ENCODE peak calls at places on chromosomes 5 and 9, in five cellular contexts. One of them, this sample, is unnamed.
A peak's percentile ranks its signal among the peaks of the same experiment; 100 is the strongest.

GRCh38 chr5:107284822-107285510 is 385.8 kb downstream of the EFNA5 start:
- DNase-seq in ACHN: no peak
- DNase-seq in GM04503: no peak
- DNase-seq in uterus: no peak
- DNase-seq in GM12892: no peak
- DNase-seq in this sample: peak; percentile 7

GRCh38 chr5:138831703-138832102 is 43.4 kb downstream of the LRRTM2 start:
- DNase-seq in GM12892: no peak
- DNase-seq in GM04503: no peak
- DNase-seq in uterus: no peak
- DNase-seq in ACHN: no peak
- DNase-seq in this sample: no peak

GRCh38 chr5:50553560-50553984 is 112.5 kb upstream of the EMB start:
- DNase-seq in GM12892: no peak
- DNase-seq in ACHN: peak; percentile 12
- DNase-seq in GM04503: no peak
- DNase-seq in uterus: no peak
- DNase-seq in this sample: no peak

GRCh38 chr9:124453586-124454191 is 3.4 kb downstream of the ADGRD2 start:
- DNase-seq in uterus: no peak
- DNase-seq in ACHN: no peak
- DNase-seq in GM12892: peak; percentile 23
- DNase-seq in GM04503: no peak
- DNase-seq in this sample: no peak

GRCh38 chr9:78393932-78394331 is 97.0 kb downstream of the PSAT1 start:
- DNase-seq in GM04503: no peak
- DNase-seq in ACHN: no peak
- DNase-seq in uterus: no peak
- DNase-seq in GM12892: no peak
- DNase-seq in this sample: no peak

GRCh38 chr5:126490167-126490937 is 67.1 kb downstream of the GRAMD2B start:
- DNase-seq in uterus: peak; percentile 55
- DNase-seq in GM04503: peak; percentile 50
- DNase-seq in GM12892: no peak
- DNase-seq in ACHN: no peak
- DNase-seq in this sample: no peak

GRCh38 chr9:115373000-115373709 is 255.2 kb upstream of the TNC start:
- DNase-seq in GM04503: peak; percentile 88
- DNase-seq in GM12892: no peak
- DNase-seq in uterus: no peak
- DNase-seq in ACHN: peak; percentile 95
- DNase-seq in this sample: peak; percentile 31

GRCh38 chr9:109143881-109144562 is 23.0 kb downstream of the FRRS1L start:
- DNase-seq in GM04503: no peak
- DNase-seq in GM12892: no peak
- DNase-seq in ACHN: peak; percentile 43
- DNase-seq in uterus: no peak
- DNase-seq in this sample: peak; percentile 31

GRCh38 chr5:127101533-127101932 is 28.2 kb upstream of the C5orf63 start:
- DNase-seq in ACHN: no peak
- DNase-seq in GM12892: no peak
- DNase-seq in GM04503: no peak
- DNase-seq in uterus: no peak
- DNase-seq in this sample: no peak

GRCh38 chr5:54547711-54548250 is 30.2 kb downstream of the SNX18 start:
- DNase-seq in GM04503: peak; percentile 53
- DNase-seq in GM12892: no peak
- DNase-seq in ACHN: no peak
- DNase-seq in uterus: peak; percentile 72
- DNase-seq in this sample: peak; percentile 72

GRCh38 chr9:130110166-130110565 is 56.5 kb downstream of the GPR107 start:
- DNase-seq in uterus: no peak
- DNase-seq in GM04503: no peak
- DNase-seq in ACHN: peak; percentile 18
- DNase-seq in GM12892: no peak
- DNase-seq in this sample: no peak

GRCh38 chr5:132427285-132428146 is 58.0 kb downstream of the SLC22A5 start:
- DNase-seq in GM04503: no peak
- DNase-seq in ACHN: no peak
- DNase-seq in uterus: no peak
- DNase-seq in GM12892: no peak
- DNase-seq in this sample: no peak

GRCh38 chr9:129620669-129621295 is at the start of gene C9orf50:
- DNase-seq in GM12892: no peak
- DNase-seq in ACHN: no peak
- DNase-seq in uterus: no peak
- DNase-seq in GM04503: no peak
- DNase-seq in this sample: no peak

GRCh38 chr5:659496-660263 is 33.5 kb downstream of the TPPP start:
- DNase-seq in GM12892: no peak
- DNase-seq in ACHN: no peak
- DNase-seq in uterus: no peak
- DNase-seq in GM04503: no peak
- DNase-seq in this sample: no peak

GRCh38 chr5:159099049-159099760 is 511 bp downstream of the EBF1 start:
- DNase-seq in ACHN: peak; percentile 35
- DNase-seq in GM04503: no peak
- DNase-seq in uterus: peak; percentile 39
- DNase-seq in GM12892: no peak
- DNase-seq in this sample: no peak

GRCh38 chr9:19102181-19102630 is 498 bp downstream of the HAUS6 start:
- DNase-seq in GM04503: no peak
- DNase-seq in ACHN: peak; percentile 36
- DNase-seq in uterus: peak; percentile 46
- DNase-seq in GM12892: no peak
- DNase-seq in this sample: no peak

GRCh38 chr5:174245506-174245905 is 200.0 kb downstream of the NSG2 start:
- DNase-seq in GM12892: no peak
- DNase-seq in GM04503: no peak
- DNase-seq in ACHN: no peak
- DNase-seq in uterus: no peak
- DNase-seq in this sample: no peak

This sample was measured in NCI-H460.